ENCODE peak calls at places on chromosome 14, in nine cellular contexts. C is tibial artery, T is lower leg skin, U is sigmoid colon, F is GM10248, J is HFFc6, O is left ventricle myocardium inferior, D is body of pancreas, Z is psoas muscle. A is an unnamed sample.

GRCh38 chr14:49966304-49966809 is 73.5 kb downstream of the ARF6 start:
- DNase-seq in F (no peak), O (no peak), U (no peak), C (no peak), Z (no peak), T (no peak), J (no peak), D (peak; percentile 68), A (no peak)

GRCh38 chr14:92952497-92953298 is 29.7 kb downstream of the CHGA start:
- DNase-seq in T (no peak), F (no peak), O (peak; percentile 79), D (no peak), U (no peak), Z (no peak), J (no peak), C (peak; percentile 49), A (no peak)

GRCh38 chr14:61950340-61950739 is 188.1 kb downstream of the SNAPC1 start:
- DNase-seq in J (no peak), U (no peak), Z (no peak), C (no peak), T (no peak), F (no peak), D (no peak), O (no peak), A (no peak)

GRCh38 chr14:89359477-89360222 is 57.4 kb downstream of the FOXN3 start:
- DNase-seq in O (no peak), Z (no peak), C (peak; percentile 60), D (peak; percentile 36), J (no peak), T (peak; percentile 45), F (no peak), U (peak; percentile 80), A (no peak)

GRCh38 chr14:55071051-55071450 is 19.6 kb downstream of the MAPK1IP1L start:
- DNase-seq in J (peak; percentile 35), D (no peak), U (no peak), T (no peak), C (no peak), Z (no peak), O (no peak), F (no peak), A (no peak)

GRCh38 chr14:49992901-49993335 is 100.0 kb downstream of the ARF6 start:
- DNase-seq in J (peak; percentile 90), D (no peak), C (no peak), O (no peak), Z (peak; percentile 23), T (no peak), U (no peak), F (peak; percentile 68), A (no peak)

GRCh38 chr14:21498540-21499526 is 12.3 kb downstream of the METTL3 start:
- DNase-seq in Z (no peak), C (no peak), U (no peak), T (no peak), F (peak; percentile 44), O (no peak), J (peak; percentile 39), D (no peak), A (no peak)

GRCh38 chr14:35161231-35161630 is 38.9 kb downstream of the PRORP start:
- DNase-seq in D (no peak), O (no peak), U (no peak), Z (no peak), T (no peak), J (no peak), F (no peak), C (no peak), A (no peak)

GRCh38 chr14:55451398-55451797 is 11.0 kb upstream of the TBPL2 start:
- DNase-seq in D (no peak), O (no peak), U (no peak), T (no peak), J (no peak), F (no peak), C (no peak), Z (no peak), A (no peak)

GRCh38 chr14:74697976-74698375 is 14.9 kb downstream of the AREL1 start:
- DNase-seq in C (no peak), T (no peak), U (no peak), D (no peak), Z (no peak), J (no peak), O (no peak), F (no peak), A (no peak)

GRCh38 chr14:33704486-33704885 is 246.4 kb downstream of the EGLN3 start:
- DNase-seq in U (no peak), C (no peak), D (no peak), F (no peak), T (no peak), J (no peak), O (no peak), Z (no peak), A (no peak)

GRCh38 chr14:94062344-94062904 is 18.6 kb downstream of the DDX24 start:
- DNase-seq in U (no peak), F (no peak), Z (no peak), O (no peak), T (no peak), C (no peak), J (peak; percentile 13), D (no peak), A (no peak)

GRCh38 chr14:101248840-101249675 is 312.2 kb upstream of the DIO3 start:
- DNase-seq in T (no peak), J (no peak), O (no peak), F (no peak), U (no peak), C (no peak), D (no peak), Z (no peak), A (peak; percentile 29)

GRCh38 chr14:90846511-90846910 is 30.3 kb upstream of the TTC7B start:
- DNase-seq in Z (no peak), J (peak; percentile 59), T (peak; percentile 11), U (no peak), F (no peak), O (no peak), D (no peak), C (no peak), A (no peak)

GRCh38 chr14:75190023-75190422 is 13.6 kb upstream of the TMED10 start:
- DNase-seq in U (no peak), Z (no peak), O (no peak), T (no peak), F (no peak), D (no peak), C (no peak), J (no peak), A (no peak)

GRCh38 chr14:20247651-20248246 is 8.7 kb downstream of the OR11H4 start:
- DNase-seq in U (no peak), C (no peak), J (no peak), T (no peak), Z (no peak), D (no peak), F (peak; percentile 10), O (no peak), A (no peak)
- TF ChIP-seq CTCF in U (no peak), C (no peak), J (no peak), T (no peak), Z (no peak), D (peak; percentile 32), F (peak; percentile 33), O (no peak), A (peak; percentile 13)

DNA sequence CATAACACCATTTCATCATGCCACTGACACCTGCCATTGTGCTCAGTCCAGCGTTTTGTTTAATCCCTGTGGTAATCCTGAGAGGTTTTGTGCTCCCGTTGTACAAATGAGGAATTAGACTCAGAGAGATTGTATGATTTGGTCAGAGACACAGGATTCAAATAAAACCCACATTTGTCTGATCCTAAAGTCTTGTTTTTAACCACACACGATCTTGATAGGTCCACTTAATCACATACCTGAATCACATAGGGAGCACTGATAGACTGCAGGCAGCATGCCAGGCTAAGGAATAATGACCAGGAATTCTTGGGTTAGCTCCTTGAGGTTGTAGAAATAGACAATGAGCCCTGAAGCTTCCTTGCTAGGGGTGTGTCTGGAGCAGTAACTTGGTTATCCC is 202.6 kb upstream of the RGS6 start:
- DNase-seq in U (no peak), Z (no peak), O (no peak), D (no peak), T (no peak), F (no peak), J (no peak), C (no peak), A (no peak)
- TF ChIP-seq CTCF in U (no peak), Z (no peak), O (no peak), D (no peak), T (no peak), F (no peak), J (no peak), C (no peak), A (no peak)

DNA sequence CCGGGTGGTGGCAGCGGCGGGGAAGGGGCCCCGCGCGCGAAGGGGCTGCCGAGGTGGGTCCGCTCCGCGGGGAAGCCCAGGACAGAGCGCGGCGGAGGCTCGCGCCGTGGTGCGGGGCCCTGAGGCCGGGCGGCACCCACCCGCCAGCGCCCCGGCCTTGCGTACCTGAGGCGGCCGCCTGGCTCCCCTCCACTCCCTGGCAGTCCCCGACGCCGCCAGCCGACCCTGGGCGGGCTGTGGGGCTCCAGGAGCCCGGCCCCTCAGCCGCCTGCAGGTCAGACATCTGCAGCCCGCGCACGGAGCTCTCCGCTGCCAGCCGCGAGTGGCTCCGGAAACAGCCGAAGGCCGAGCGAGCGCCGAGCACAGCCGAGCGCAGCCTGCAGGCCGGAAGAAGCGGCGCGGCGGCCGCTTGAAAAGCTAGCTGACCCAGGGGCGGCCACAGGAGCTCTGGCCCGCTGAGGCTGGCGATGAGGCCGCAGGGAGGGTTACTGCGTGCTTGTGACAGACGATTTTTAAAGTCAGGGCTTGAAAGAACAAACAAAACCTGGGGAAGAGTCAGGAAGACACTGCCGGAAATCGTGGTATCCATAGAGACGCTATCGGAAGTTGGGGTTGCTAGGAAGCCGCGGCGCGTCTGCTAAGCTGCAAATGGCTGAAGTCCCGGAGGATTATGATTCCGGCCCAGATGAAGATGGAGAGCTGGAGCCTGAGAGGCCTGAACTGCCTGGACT is at the start of the genes SAMD15 and TMED8:
- DNase-seq in O (peak; percentile 88), D (peak; percentile 78), T (peak; percentile 69), C (peak; percentile 72), U (peak; percentile 85), Z (peak; percentile 85), F (peak; percentile 95), J (peak; percentile 70), A (peak; percentile 66)
- TF ChIP-seq CTCF in O (peak; percentile 53), D (no peak), T (no peak), C (peak; percentile 42), U (no peak), Z (peak; percentile 20), F (peak; percentile 23), J (peak; percentile 60), A (no peak)

GRCh38 chr14:63210812-63211211 is 6.6 kb downstream of the RHOJ start:
- DNase-seq in C (no peak), O (no peak), T (no peak), D (no peak), U (no peak), J (no peak), Z (no peak), F (no peak), A (no peak)

GRCh38 chr14:63209160-63209559 is 4.9 kb downstream of the RHOJ start:
- DNase-seq in Z (no peak), F (no peak), U (no peak), T (no peak), D (no peak), O (no peak), J (no peak), C (no peak), A (no peak)

GRCh38 chr14:63212776-63213500 is 8.7 kb downstream of the RHOJ start:
- DNase-seq in Z (no peak), U (no peak), T (no peak), C (no peak), J (no peak), F (no peak), O (no peak), D (no peak), A (no peak)

GRCh38 chr14:63214417-63215196 is 10.4 kb downstream of the RHOJ start:
- DNase-seq in T (no peak), Z (no peak), U (no peak), F (no peak), C (no peak), O (no peak), D (no peak), J (no peak), A (no peak)

GRCh38 chr14:63212209-63212608 is 8.0 kb downstream of the RHOJ start:
- DNase-seq in U (no peak), D (no peak), T (no peak), Z (no peak), O (no peak), J (no peak), C (no peak), F (no peak), A (no peak)
- TF ChIP-seq CTCF in U (no peak), D (no peak), T (no peak), Z (no peak), O (no peak), J (peak; percentile 34), C (no peak), F (no peak), A (no peak)